ENCODE peak calls at places on chromosomes 13 and 19, in four cellular contexts. T is GM23248, I is astrocyte, G is fibroblast of lung. M is an unnamed sample. For H3K79me2, the result is how much of the 10 kb centered on the place peaks cover.

GRCh38 chr13:62407871-62408270 is 992.2 kb upstream of the PCDH20 start:
- DNase-seq in I (no peak), G (no peak), T (no peak), M (no peak)

GRCh38 chr13:92807343-92807742 is 419.3 kb upstream of the GPC6 start:
- DNase-seq in T (no peak), I (peak), G (peak), M (no peak)

GRCh38 chr13:59906413-59907027 is 257.2 kb downstream of the DIAPH3 start:
- DNase-seq in I (peak), G (peak), T (peak), M (no peak)

GRCh38 chr19:15631817-15632216 is 8.9 kb upstream of the CYP4F3 start:
- DNase-seq in G (no peak), I (no peak), T (peak), M (no peak)

GRCh38 chr19:19120308-19121156 is 17.7 kb downstream of the TMEM161A start:
- DNase-seq in T (peak), I (peak), G (peak), M (no peak)

GRCh38 chr19:47157455-47158321 is 27.1 kb downstream of the SAE1 start:
- DNase-seq in I (peak), G (peak), T (peak), M (no peak)

GRCh38 chr19:55179570-55180484 is at the start of gene SYT5:
- DNase-seq in I (no peak), G (no peak), T (peak), M (no peak)

GRCh38 chr19:30479231-30479630 is 107.0 kb downstream of the ZNF536 start:
- DNase-seq in T (peak), G (peak), I (no peak), M (no peak)

GRCh38 chr13:39370048-39370447 is 232.9 kb downstream of the LHFPL6 start:
- DNase-seq in G (no peak), T (no peak), I (no peak), M (no peak)

GRCh38 chr13:77333521-77334083 is 6.7 kb upstream of the MYCBP2 start:
- DNase-seq in T (no peak), G (no peak), I (no peak), M (no peak)

GRCh38 chr19:31979949-31980670 is 365.3 kb upstream of the ZNF507 start:
- DNase-seq in G (no peak), T (no peak), I (no peak), M (no peak)

GRCh38 chr19:19510432-19510831 is 4.9 kb downstream of the TSSK6 start:
- DNase-seq in G (no peak), I (no peak), T (peak), M (no peak)

GRCh38 chr19:29832801-29833200 is 21.0 kb downstream of the CCNE1 start:
- DNase-seq in T (no peak), I (no peak), G (no peak), M (no peak)

GRCh38 chr13:95571941-95572340 is 19.4 kb downstream of the CLDN10 start:
- DNase-seq in T (no peak), I (no peak), G (no peak), M (no peak)

GRCh38 chr19:18453269-18454024 is 15.5 kb upstream of the ISYNA1 start:
- DNase-seq in G (peak), I (no peak), T (peak), M (no peak)

GRCh38 chr19:3319643-3320353 is 46.6 kb upstream of the NFIC start:
- DNase-seq in I (peak), T (peak), G (no peak), M (no peak)

GRCh38 chr19:3056454-3057016 is 5.8 kb downstream of the TLE5 start:
- DNase-seq in I (no peak), G (no peak), T (no peak), M (no peak)

GRCh38 chr13:79385694-79386093 is 20.4 kb downstream of the RBM26 start:
- DNase-seq in I (no peak), G (no peak), T (peak), M (no peak)

GRCh38 chr13:50156140-50156539 is 140.9 kb downstream of the KCNRG start:
- DNase-seq in I (peak), G (peak), T (peak), M (no peak)

GRCh38 chr13:29484236-29484635 is 111.3 kb downstream of the SLC7A1 start:
- DNase-seq in I (no peak), G (no peak), T (no peak), M (no peak)

GRCh38 chr13:89846890-89847585 is 1500.4 kb upstream of the MIR17HG start:
- DNase-seq in I (no peak), G (peak), T (peak), M (no peak)

GRCh38 chr13:51838235-51838846 is 6.6 kb downstream of the TMEM272 start:
- DNase-seq in G (no peak), T (peak), I (peak), M (no peak)

GRCh38 chr19:43596842-43597461 is 557 bp downstream of the ZNF576 start:
- DNase-seq in G (no peak), I (no peak), T (peak), M (no peak)

GRCh38 chr13:72850959-72851677 is 69.2 kb downstream of the PIBF1 start:
- DNase-seq in I (no peak), T (no peak), G (no peak), M (no peak)

GRCh38 chr13:31629085-31629785 is 110.1 kb upstream of the RXFP2 start:
- DNase-seq in I (peak), G (peak), T (peak), M (no peak)

GRCh38 chr13:50326746-50327145 is 311.5 kb downstream of the KCNRG start:
- DNase-seq in I (peak), T (peak), G (no peak), M (no peak)

GRCh38 chr13:92547256-92547655 is 679.4 kb upstream of the GPC6 start:
- DNase-seq in T (no peak), G (peak), I (peak), M (no peak)

GRCh38 chr19:43380008-43380407 is 26.5 kb downstream of the CD177 start:
- DNase-seq in G (no peak), I (no peak), T (no peak), M (no peak)

GRCh38 chr13:24162604-24163003 is 2.1 kb downstream of the SPATA13 start:
- DNase-seq in G (no peak), I (no peak), T (no peak), M (no peak)

GRCh38 chr19:12665281-12665573 is 1.3 kb downstream of the MAN2B1 start:
- DNase-seq in G (no peak), T (no peak), I (no peak), M (no peak)
- H2AFZ ChIP-seq in G (no peak), T (no peak), I (no peak), M (no peak)

GRCh38 chr19:14113762-14114414 is 3.7 kb downstream of the PRKACA start:
- DNase-seq in T (no peak), I (no peak), G (no peak), M (no peak)
- H3K9ac ChIP-seq in T (peak), I (peak), G (no peak), M (no peak)

GRCh38 chr19:36528194-36528920 is at the start of gene ZNF260:
- DNase-seq in I (peak), T (peak), G (peak), M (peak)
- H3K79me2 ChIP-seq in I (under half), T (half or more), G (under half), M (under half)

DNA sequence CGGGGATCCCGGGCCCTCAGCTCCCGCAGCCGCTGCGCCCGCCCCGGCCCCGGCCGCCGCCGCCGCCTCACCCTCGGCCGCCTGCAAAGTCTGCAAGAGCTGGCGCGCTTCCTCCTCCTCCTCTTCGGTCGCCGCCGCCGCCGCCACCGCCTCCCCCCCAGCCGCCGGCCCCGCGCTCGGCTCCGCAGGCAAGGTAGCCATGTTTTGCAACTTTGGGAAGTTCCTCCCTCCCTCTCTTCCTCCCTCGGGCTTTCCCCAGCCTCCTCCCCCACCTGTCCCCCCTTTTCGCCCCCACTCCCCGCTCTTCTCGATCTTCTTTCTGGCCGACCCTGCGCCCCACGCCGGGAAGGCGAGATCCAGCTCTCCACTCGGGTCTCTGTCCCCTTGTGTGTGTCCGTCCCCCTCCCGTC is 403 bp downstream of the SIX5 start:
- DNase-seq in T (peak), G (peak), I (no peak), M (no peak)
- H2AFZ ChIP-seq in T (peak), G (peak), I (peak), M (peak)

DNA sequence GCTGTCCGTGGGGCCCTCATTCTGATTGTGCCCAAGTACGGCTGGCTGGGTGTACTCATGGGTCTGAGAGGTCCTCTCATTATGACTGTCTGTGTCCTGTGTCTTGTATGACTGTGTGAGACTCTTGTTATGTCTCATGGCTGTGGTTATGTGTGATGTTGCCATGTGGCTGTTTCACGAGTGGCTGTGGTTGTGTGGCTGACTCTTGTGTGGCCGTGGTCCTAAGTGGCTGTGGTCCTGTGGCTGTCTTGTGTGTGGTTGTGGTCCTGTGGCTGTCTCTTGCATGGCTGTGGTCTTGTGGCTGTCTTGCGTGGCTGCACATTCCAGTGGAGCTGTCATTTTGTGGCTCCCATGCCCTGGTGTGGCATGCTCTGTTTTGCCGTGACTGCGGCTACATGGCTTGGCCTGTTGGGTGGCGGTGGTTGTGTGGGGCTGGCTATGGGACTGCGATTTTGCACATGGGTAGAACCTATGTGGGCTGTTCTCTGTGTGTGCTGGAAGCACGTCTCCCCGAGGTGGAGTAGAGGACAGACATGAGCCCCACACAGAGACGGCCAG is 2.5 kb downstream of the LYL1 start:
- DNase-seq in G (no peak), T (peak), I (no peak), M (no peak)
- H3K9ac ChIP-seq in G (no peak), T (no peak), I (no peak), M (no peak)

GRCh38 chr19:34149873-34150272 is 22.4 kb upstream of the LSM14A start:
- DNase-seq in T (no peak), I (no peak), G (no peak), M (no peak)

GRCh38 chr19:34148672-34149185 is 23.6 kb upstream of the LSM14A start:
- DNase-seq in I (no peak), T (no peak), G (no peak), M (no peak)

GRCh38 chr19:34154401-34154800 is 17.9 kb upstream of the LSM14A start:
- DNase-seq in T (no peak), I (no peak), G (no peak), M (no peak)

GRCh38 chr19:34151439-34151838 is 20.9 kb upstream of the LSM14A start:
- DNase-seq in G (no peak), T (no peak), I (no peak), M (no peak)

GRCh38 chr19:34150558-34150957 is 21.7 kb upstream of the LSM14A start:
- DNase-seq in T (no peak), I (no peak), G (no peak), M (no peak)
- H3K79me2 ChIP-seq in T (under half), I (under half), G (under half), M (under half)

DNA sequence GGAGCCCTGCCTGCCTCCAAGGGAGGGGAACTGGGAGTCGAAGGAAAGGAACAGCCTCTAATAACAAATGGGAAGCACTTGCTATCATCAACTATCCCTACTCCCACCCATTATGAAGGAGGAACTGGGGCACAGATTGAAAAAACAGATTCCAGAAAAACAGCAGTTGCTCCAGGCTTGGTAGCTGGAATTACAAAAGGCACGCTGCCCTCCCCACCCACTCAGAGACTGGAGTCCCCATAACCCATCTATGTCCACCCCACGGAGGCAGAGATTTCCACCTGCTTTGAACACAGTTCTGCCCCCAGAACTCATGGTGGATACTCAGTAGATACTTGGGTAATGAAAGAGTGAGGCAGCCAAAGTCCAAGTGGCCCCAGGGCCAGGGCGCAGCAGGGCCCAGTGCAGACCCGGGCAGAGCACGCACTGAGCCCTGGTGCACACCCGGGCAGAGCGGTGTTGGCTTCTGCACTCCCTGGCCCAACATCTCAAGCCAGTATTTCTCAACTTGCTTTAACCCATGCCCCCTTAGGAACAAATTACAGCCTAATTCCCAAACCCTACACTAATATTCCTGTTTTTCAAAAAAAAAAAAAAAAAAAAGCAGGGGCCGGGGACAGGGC is 19.1 kb upstream of the CCNP start:
- DNase-seq in I (no peak), T (no peak), G (no peak), M (no peak)
- H2AFZ ChIP-seq in I (no peak), T (no peak), G (no peak), M (no peak)

GRCh38 chr13:36975172-36975571 is 24.0 kb downstream of the ALG5 start:
- DNase-seq in T (no peak), I (no peak), G (no peak), M (no peak)

GRCh38 chr13:36973621-36974268 is 25.4 kb downstream of the ALG5 start:
- DNase-seq in I (no peak), T (no peak), G (no peak), M (no peak)

DNA sequence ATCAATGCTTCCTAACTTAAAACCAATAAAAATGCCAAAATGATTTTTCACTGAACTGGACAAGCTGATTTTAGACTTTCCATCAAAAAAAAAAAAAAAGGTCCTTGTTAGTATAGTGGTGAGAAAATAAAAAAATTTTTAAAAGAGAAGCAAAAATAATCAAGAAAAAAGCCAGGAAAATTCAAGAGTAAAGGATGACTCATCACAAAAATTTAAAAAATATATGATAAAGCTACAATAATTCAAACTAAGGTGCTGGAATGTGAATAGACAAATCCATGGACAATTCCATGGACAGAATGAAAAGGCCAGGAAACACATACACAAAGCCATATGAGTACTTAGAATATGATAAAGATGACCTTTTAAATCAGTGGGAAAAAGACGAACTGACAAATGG is 26.1 kb downstream of the ALG5 start:
- DNase-seq in T (no peak), I (no peak), G (no peak), M (no peak)
- H3K9ac ChIP-seq in T (no peak), I (no peak), G (no peak), M (no peak)

GRCh38 chr19:9847087-9847671 is 12.1 kb downstream of the PIN1 start:
- DNase-seq in G (peak), I (peak), T (peak), M (peak)
- H3K79me2 ChIP-seq in G (under half), I (under half), T (under half), M (under half)

GRCh38 chr19:50768289-50768688 is 2.0 kb upstream of the GPR32 start:
- DNase-seq in I (no peak), G (no peak), T (no peak), M (no peak)

GRCh38 chr19:50770888-50771287 is 624 bp downstream of the GPR32 start:
- DNase-seq in G (no peak), I (no peak), T (no peak), M (no peak)

GRCh38 chr19:50777261-50777660 is 7.0 kb downstream of the GPR32 start:
- DNase-seq in I (no peak), T (no peak), G (no peak), M (no peak)

GRCh38 chr19:50776131-50776530 is 5.9 kb downstream of the GPR32 start:
- DNase-seq in I (no peak), T (no peak), G (no peak), M (no peak)

GRCh38 chr19:50772408-50773311 is 2.4 kb downstream of the GPR32 start:
- DNase-seq in T (peak), G (no peak), I (no peak), M (no peak)
- H2AFZ ChIP-seq in T (no peak), G (no peak), I (no peak), M (no peak)